ENCODE peak calls at places on chromosome 4, in five cellular contexts. One of them, this sample, is unnamed.

GRCh38 chr4:128241425-128241913 is 46.1 kb downstream of the PGRMC2 start:
- DNase-seq in substantia nigra: no peak
- DNase-seq in SJSA1: peak
- DNase-seq in stimulated activated CD4-positive, alpha-beta T cell treated with anti-CD3 and anti-CD28 coated beads, Interleukin-15, amount 100 ng/mL, for 1 hour: no peak
- DNase-seq in immature natural killer cell: no peak
- DNase-seq in this sample: peak

GRCh38 chr4:75514949-75515612 is 808 bp downstream of the THAP6 start:
- DNase-seq in immature natural killer cell: no peak
- DNase-seq in substantia nigra: no peak
- DNase-seq in stimulated activated CD4-positive, alpha-beta T cell treated with anti-CD3 and anti-CD28 coated beads, Interleukin-15, amount 100 ng/mL, for 1 hour: no peak
- DNase-seq in SJSA1: no peak
- DNase-seq in this sample: peak

GRCh38 chr4:144646523-144647094 is 653 bp downstream of the HHIP start:
- DNase-seq in SJSA1: peak
- DNase-seq in substantia nigra: peak
- DNase-seq in immature natural killer cell: peak
- DNase-seq in stimulated activated CD4-positive, alpha-beta T cell treated with anti-CD3 and anti-CD28 coated beads, Interleukin-15, amount 100 ng/mL, for 1 hour: no peak
- DNase-seq in this sample: peak

GRCh38 chr4:2426069-2426397 is 7.3 kb downstream of the CFAP99 start:
- DNase-seq in immature natural killer cell: no peak
- DNase-seq in stimulated activated CD4-positive, alpha-beta T cell treated with anti-CD3 and anti-CD28 coated beads, Interleukin-15, amount 100 ng/mL, for 1 hour: no peak
- DNase-seq in substantia nigra: no peak
- DNase-seq in SJSA1: no peak
- DNase-seq in this sample: no peak

GRCh38 chr4:8038083-8038482 is 98.4 kb upstream of the AFAP1 start:
- DNase-seq in immature natural killer cell: no peak
- DNase-seq in substantia nigra: no peak
- DNase-seq in SJSA1: no peak
- DNase-seq in stimulated activated CD4-positive, alpha-beta T cell treated with anti-CD3 and anti-CD28 coated beads, Interleukin-15, amount 100 ng/mL, for 1 hour: no peak
- DNase-seq in this sample: no peak

GRCh38 chr4:143178923-143179322 is 5.8 kb upstream of the USP38 start:
- DNase-seq in immature natural killer cell: no peak
- DNase-seq in substantia nigra: no peak
- DNase-seq in stimulated activated CD4-positive, alpha-beta T cell treated with anti-CD3 and anti-CD28 coated beads, Interleukin-15, amount 100 ng/mL, for 1 hour: no peak
- DNase-seq in SJSA1: no peak
- DNase-seq in this sample: no peak

GRCh38 chr4:17817027-17817426 is 6.2 kb downstream of the NCAPG start:
- DNase-seq in immature natural killer cell: peak
- DNase-seq in substantia nigra: no peak
- DNase-seq in SJSA1: no peak
- DNase-seq in stimulated activated CD4-positive, alpha-beta T cell treated with anti-CD3 and anti-CD28 coated beads, Interleukin-15, amount 100 ng/mL, for 1 hour: no peak
- DNase-seq in this sample: no peak

GRCh38 chr4:157013656-157014055 is 42.1 kb upstream of the PDGFC start:
- DNase-seq in SJSA1: no peak
- DNase-seq in stimulated activated CD4-positive, alpha-beta T cell treated with anti-CD3 and anti-CD28 coated beads, Interleukin-15, amount 100 ng/mL, for 1 hour: no peak
- DNase-seq in immature natural killer cell: no peak
- DNase-seq in substantia nigra: no peak
- DNase-seq in this sample: no peak

GRCh38 chr4:162644346-162644745 is 480.5 kb upstream of the FSTL5 start:
- DNase-seq in immature natural killer cell: no peak
- DNase-seq in stimulated activated CD4-positive, alpha-beta T cell treated with anti-CD3 and anti-CD28 coated beads, Interleukin-15, amount 100 ng/mL, for 1 hour: no peak
- DNase-seq in substantia nigra: no peak
- DNase-seq in SJSA1: peak
- DNase-seq in this sample: no peak

GRCh38 chr4:2809610-2810180 is 16.8 kb downstream of the SH3BP2 start:
- DNase-seq in substantia nigra: peak
- DNase-seq in immature natural killer cell: no peak
- DNase-seq in stimulated activated CD4-positive, alpha-beta T cell treated with anti-CD3 and anti-CD28 coated beads, Interleukin-15, amount 100 ng/mL, for 1 hour: no peak
- DNase-seq in SJSA1: no peak
- DNase-seq in this sample: no peak

GRCh38 chr4:182805606-182806149 is 111.5 kb downstream of the DCTD start:
- DNase-seq in immature natural killer cell: no peak
- DNase-seq in SJSA1: no peak
- DNase-seq in substantia nigra: no peak
- DNase-seq in stimulated activated CD4-positive, alpha-beta T cell treated with anti-CD3 and anti-CD28 coated beads, Interleukin-15, amount 100 ng/mL, for 1 hour: no peak
- DNase-seq in this sample: no peak

GRCh38 chr4:7196283-7196651 is 3.9 kb downstream of the SORCS2 start:
- DNase-seq in SJSA1: no peak
- DNase-seq in immature natural killer cell: no peak
- DNase-seq in substantia nigra: no peak
- DNase-seq in stimulated activated CD4-positive, alpha-beta T cell treated with anti-CD3 and anti-CD28 coated beads, Interleukin-15, amount 100 ng/mL, for 1 hour: no peak
- DNase-seq in this sample: no peak

GRCh38 chr4:52094746-52095145 is 43.6 kb downstream of the SPATA18 start:
- DNase-seq in immature natural killer cell: no peak
- DNase-seq in SJSA1: no peak
- DNase-seq in stimulated activated CD4-positive, alpha-beta T cell treated with anti-CD3 and anti-CD28 coated beads, Interleukin-15, amount 100 ng/mL, for 1 hour: no peak
- DNase-seq in substantia nigra: no peak
- DNase-seq in this sample: no peak

GRCh38 chr4:158741622-158742021 is 18.4 kb upstream of the PPID start:
- DNase-seq in substantia nigra: no peak
- DNase-seq in stimulated activated CD4-positive, alpha-beta T cell treated with anti-CD3 and anti-CD28 coated beads, Interleukin-15, amount 100 ng/mL, for 1 hour: no peak
- DNase-seq in immature natural killer cell: no peak
- DNase-seq in SJSA1: no peak
- DNase-seq in this sample: no peak

GRCh38 chr4:47525154-47525819 is 40.2 kb downstream of the ATP10D start:
- DNase-seq in substantia nigra: no peak
- DNase-seq in stimulated activated CD4-positive, alpha-beta T cell treated with anti-CD3 and anti-CD28 coated beads, Interleukin-15, amount 100 ng/mL, for 1 hour: no peak
- DNase-seq in immature natural killer cell: no peak
- DNase-seq in SJSA1: peak
- DNase-seq in this sample: peak

GRCh38 chr4:39544580-39545315 is 17.5 kb upstream of the UGDH start:
- DNase-seq in immature natural killer cell: no peak
- DNase-seq in stimulated activated CD4-positive, alpha-beta T cell treated with anti-CD3 and anti-CD28 coated beads, Interleukin-15, amount 100 ng/mL, for 1 hour: no peak
- DNase-seq in SJSA1: peak
- DNase-seq in substantia nigra: no peak
- DNase-seq in this sample: no peak

GRCh38 chr4:139392797-139393196 is 61.1 kb upstream of the RAB33B start:
- DNase-seq in SJSA1: no peak
- DNase-seq in stimulated activated CD4-positive, alpha-beta T cell treated with anti-CD3 and anti-CD28 coated beads, Interleukin-15, amount 100 ng/mL, for 1 hour: no peak
- DNase-seq in immature natural killer cell: no peak
- DNase-seq in substantia nigra: no peak
- DNase-seq in this sample: no peak

GRCh38 chr4:148454835-148455234 is 12.6 kb upstream of the NR3C2 start:
- DNase-seq in SJSA1: no peak
- DNase-seq in immature natural killer cell: no peak
- DNase-seq in substantia nigra: no peak
- DNase-seq in stimulated activated CD4-positive, alpha-beta T cell treated with anti-CD3 and anti-CD28 coated beads, Interleukin-15, amount 100 ng/mL, for 1 hour: no peak
- DNase-seq in this sample: no peak

GRCh38 chr4:962231-963208 is 10.8 kb downstream of the DGKQ start:
- DNase-seq in substantia nigra: no peak
- DNase-seq in immature natural killer cell: no peak
- DNase-seq in SJSA1: no peak
- DNase-seq in stimulated activated CD4-positive, alpha-beta T cell treated with anti-CD3 and anti-CD28 coated beads, Interleukin-15, amount 100 ng/mL, for 1 hour: no peak
- DNase-seq in this sample: no peak

This sample was measured in Daoy.